ENCODE peak calls at places on chromosomes 5 and 9, in ten cellular contexts. D is gastroesophageal sphincter; R is natural killer cell; Z is PC-3; A is activated naive CD8-positive, alpha-beta T cell treated with anti-CD3 and anti-CD28 coated beads, Interleukin-2, amount 10 ng/mL, durations not matched to agents 7 days and 5 days; L is pancreas; C is naive thymus-derived CD8-positive, alpha-beta T cell; Y is left ventricle myocardium superior; W is heart left ventricle; B is left lobe of liver. P is an unnamed sample.

GRCh38 chr5:124923131-124923530 is 176.7 kb upstream of the ZNF608 start:
- ATAC-seq in Y (peak), Z (no peak), R (peak), B (no peak), L (peak), C (no peak), D (peak), W (peak), A (no peak), P (no peak)

GRCh38 chr5:153480401-153480800 is 10.1 kb upstream of the GRIA1 start:
- ATAC-seq in B (no peak), R (no peak), W (no peak), D (no peak), A (no peak), Z (no peak), L (no peak), C (no peak), Y (no peak), P (no peak)

GRCh38 chr5:66828046-66828550 is 231.9 kb downstream of the MAST4 start:
- ATAC-seq in A (no peak), W (no peak), Z (no peak), Y (peak), B (peak), L (peak), R (no peak), C (no peak), D (peak), P (peak)

GRCh38 chr9:5628183-5628529 is 751 bp upstream of the RIC1 start:
- ATAC-seq in A (no peak), D (no peak), Y (no peak), R (no peak), W (no peak), B (no peak), Z (peak), L (peak), C (no peak), P (no peak)

GRCh38 chr5:84573017-84573712 is 188.5 kb upstream of the EDIL3 start:
- ATAC-seq in A (no peak), Z (no peak), B (no peak), Y (no peak), L (no peak), W (no peak), C (no peak), R (no peak), D (no peak), P (no peak)

GRCh38 chr9:22911632-22912031 is 465.0 kb downstream of the DMRTA1 start:
- ATAC-seq in D (no peak), B (no peak), C (no peak), Z (no peak), R (no peak), Y (no peak), A (no peak), W (no peak), L (no peak), P (no peak)

GRCh38 chr5:160938532-160938931 is 86.5 kb upstream of the ATP10B start:
- ATAC-seq in R (no peak), Z (no peak), L (peak), A (no peak), B (peak), Y (no peak), W (no peak), C (no peak), D (peak), P (no peak)

GRCh38 chr5:133063965-133064364 is 12.2 kb downstream of the HSPA4 start:
- ATAC-seq in W (no peak), R (no peak), B (no peak), Y (no peak), D (no peak), L (no peak), A (no peak), C (no peak), Z (no peak), P (no peak)

GRCh38 chr5:131496400-131496713 is 138.7 kb downstream of the RAPGEF6 start:
- ATAC-seq in Z (no peak), B (peak), A (no peak), D (no peak), L (peak), R (no peak), W (no peak), Y (no peak), C (no peak), P (no peak)

GRCh38 chr5:136025900-136026299 is 2.9 kb upstream of the TGFBI start:
- ATAC-seq in W (no peak), A (no peak), R (no peak), D (no peak), L (no peak), C (no peak), B (no peak), Y (peak), Z (no peak), P (no peak)

GRCh38 chr5:157926171-157926671 is 67.3 kb upstream of the CLINT1 start:
- ATAC-seq in R (no peak), C (no peak), A (no peak), D (no peak), L (no peak), B (peak), Z (no peak), W (no peak), Y (peak), P (no peak)

GRCh38 chr9:114958021-114958846 is 27.8 kb upstream of the TNFSF8 start:
- ATAC-seq in A (peak), B (peak), Z (no peak), W (peak), D (peak), C (peak), L (peak), R (no peak), Y (peak), P (no peak)

GRCh38 chr5:74684900-74685851 is at the start of gene HEXB:
- ATAC-seq in R (peak), Z (peak), L (peak), D (peak), C (peak), B (peak), Y (peak), A (peak), W (peak), P (peak)

GRCh38 chr9:81132796-81133195 is 556.6 kb downstream of the TLE1 start:
- ATAC-seq in W (no peak), L (no peak), Z (no peak), A (no peak), B (no peak), D (no peak), Y (no peak), R (no peak), C (no peak), P (no peak)

GRCh38 chr9:13291718-13292117 is 12.2 kb upstream of the MPDZ start:
- ATAC-seq in A (no peak), Y (no peak), R (no peak), W (no peak), C (no peak), D (no peak), L (no peak), Z (no peak), B (no peak), P (no peak)

GRCh38 chr5:143539742-143540141 is 136.3 kb upstream of the NR3C1 start:
- ATAC-seq in Y (no peak), W (no peak), L (no peak), Z (no peak), D (no peak), C (no peak), R (no peak), B (no peak), A (no peak), P (no peak)

GRCh38 chr5:172482156-172483020 is 28.1 kb upstream of the SH3PXD2B start:
- ATAC-seq in Y (no peak), D (no peak), R (no peak), L (no peak), W (no peak), A (no peak), Z (no peak), C (no peak), B (no peak), P (no peak)

GRCh38 chr9:784202-784601 is 57.3 kb upstream of the DMRT1 start:
- ATAC-seq in Y (no peak), D (no peak), L (no peak), Z (no peak), A (no peak), C (no peak), R (no peak), B (no peak), W (no peak), P (no peak)

GRCh38 chr9:38141751-38142150 is 72.7 kb upstream of the SHB start:
- ATAC-seq in B (no peak), L (peak), Y (no peak), D (no peak), Z (peak), R (no peak), W (no peak), A (no peak), C (no peak), P (peak)

GRCh38 chr9:135087489-135087791 is at the start of gene OLFM1:
- ATAC-seq in Y (peak), A (peak), C (no peak), D (peak), R (no peak), B (peak), W (peak), L (peak), Z (peak), P (peak)

GRCh38 chr9:102974530-102974929 is 20.6 kb upstream of the CYLC2 start:
- ATAC-seq in Z (peak), D (no peak), C (no peak), R (no peak), L (no peak), Y (no peak), W (no peak), A (no peak), B (no peak), P (no peak)

GRCh38 chr5:80960531-80961375 is 590 bp downstream of the RASGRF2 start:
- ATAC-seq in A (peak), R (peak), D (peak), W (no peak), Z (no peak), C (peak), B (peak), Y (peak), L (peak), P (peak)

GRCh38 chr5:142857405-142857804 is 87.2 kb downstream of the ARHGAP26 start:
- ATAC-seq in D (no peak), B (no peak), Y (no peak), W (no peak), Z (no peak), R (no peak), C (no peak), L (peak), A (no peak), P (no peak)

GRCh38 chr9:88531920-88532319 is 3.1 kb upstream of the NXNL2 start:
- ATAC-seq in L (no peak), D (no peak), Z (no peak), Y (no peak), B (no peak), R (no peak), W (no peak), A (no peak), C (no peak), P (no peak)

GRCh38 chr9:8961186-8961666 is 1161.6 kb upstream of the DMAC1 start:
- ATAC-seq in D (peak), Z (no peak), B (peak), R (no peak), C (no peak), W (peak), Y (peak), A (no peak), L (peak), P (no peak)

GRCh38 chr5:68057186-68057585 is 158.4 kb upstream of the PIK3R1 start:
- ATAC-seq in R (no peak), D (no peak), Z (no peak), W (no peak), B (no peak), L (no peak), A (no peak), C (no peak), Y (no peak), P (no peak)